ENCODE peak calls at places on chromosome 1, in six cellular contexts. U, T, R, Q, O and D are unnamed samples.

GRCh38 chr1:18948913-18949688 is 7.4 kb downstream of the IFFO2 start:
- DNase-seq in U (peak), T (no peak), R (peak), Q (no peak), O (no peak), D (no peak)

GRCh38 chr1:9039761-9040658 is 13.8 kb upstream of the SLC2A7 start:
- DNase-seq in U (no peak), T (no peak), R (no peak), Q (no peak), O (no peak), D (no peak)

GRCh38 chr1:22845536-22845935 is 127.1 kb downstream of the LACTBL1 start:
- DNase-seq in U (no peak), T (no peak), R (no peak), Q (no peak), O (no peak), D (no peak)

GRCh38 chr1:82455342-82455741 is 654.6 kb downstream of the ADGRL2 start:
- DNase-seq in U (no peak), T (no peak), R (no peak), Q (no peak), O (no peak), D (no peak)

GRCh38 chr1:177020861-177021589 is 143.5 kb downstream of the ASTN1 start:
- DNase-seq in U (no peak), T (no peak), R (no peak), Q (no peak), O (no peak), D (no peak)

GRCh38 chr1:37999434-38000232 is 5.7 kb downstream of the FHL3 start:
- DNase-seq in U (peak), T (peak), R (peak), Q (peak), O (peak), D (no peak)

GRCh38 chr1:241408170-241408569 is 51.2 kb upstream of the RGS7 start:
- DNase-seq in U (peak), T (peak), R (peak), Q (no peak), O (no peak), D (no peak)

GRCh38 chr1:2143814-2144500 is 50.6 kb downstream of the FAAP20 start:
- DNase-seq in U (no peak), T (no peak), R (no peak), Q (no peak), O (no peak), D (no peak)

GRCh38 chr1:13829152-13829769 is 129.3 kb downstream of the PRDM2 start:
- DNase-seq in U (no peak), T (no peak), R (no peak), Q (no peak), O (no peak), D (no peak)

GRCh38 chr1:197126698-197127097 is 19.8 kb downstream of the ASPM start:
- DNase-seq in U (no peak), T (no peak), R (no peak), Q (no peak), O (no peak), D (no peak)

GRCh38 chr1:197127513-197127912 is 19.0 kb downstream of the ASPM start:
- DNase-seq in U (no peak), T (no peak), R (no peak), Q (no peak), O (no peak), D (no peak)

GRCh38 chr1:197129698-197130097 is 16.8 kb downstream of the ASPM start:
- DNase-seq in U (no peak), T (no peak), R (no peak), Q (no peak), O (no peak), D (no peak)

DNA sequence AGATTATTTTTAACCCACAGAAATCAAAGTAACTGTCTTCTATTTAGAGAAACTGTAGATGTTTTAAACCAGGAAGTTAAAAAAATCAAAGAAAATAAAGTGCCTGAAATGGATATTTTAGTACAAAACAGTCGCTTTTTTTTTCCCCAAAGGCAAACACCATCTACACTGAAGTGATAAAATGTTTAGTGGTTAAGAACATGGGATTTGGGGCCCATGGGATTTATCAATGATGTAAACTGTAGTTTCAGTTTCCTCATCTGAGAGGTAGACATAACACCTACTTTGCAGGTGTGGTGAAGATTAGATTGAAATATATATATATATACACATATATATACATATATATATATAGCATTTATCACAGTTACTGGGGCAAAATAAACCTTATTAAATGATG is 22.1 kb downstream of the ASPM start:
- DNase-seq in U (no peak), T (no peak), R (no peak), Q (no peak), O (no peak), D (no peak)
- H2BK15ac ChIP-seq in U (no peak), T (no peak), R (no peak), Q (no peak), O (no peak), D (no peak)

GRCh38 chr1:39182804-39183203 is 21.7 kb upstream of the MACF1 start:
- DNase-seq in U (no peak), T (no peak), R (no peak), Q (no peak), O (no peak), D (no peak)

GRCh38 chr1:39181311-39181710 is 23.2 kb upstream of the MACF1 start:
- DNase-seq in U (no peak), T (no peak), R (no peak), Q (no peak), O (no peak), D (no peak)

GRCh38 chr1:39184354-39184818 is 20.1 kb upstream of the MACF1 start:
- DNase-seq in U (no peak), T (no peak), R (no peak), Q (no peak), O (peak), D (no peak)

GRCh38 chr1:39187276-39188046 is 17.0 kb upstream of the MACF1 start:
- DNase-seq in U (no peak), T (no peak), R (no peak), Q (no peak), O (peak), D (no peak)

GRCh38 chr1:39183503-39184353 is 20.8 kb upstream of the MACF1 start:
- DNase-seq in U (peak), T (peak), R (peak), Q (peak), O (peak), D (no peak)
- H2AK5ac ChIP-seq in U (peak), T (no peak), R (peak), Q (no peak), O (no peak), D (no peak)

GRCh38 chr1:3153197-3153596 is 84.2 kb downstream of the PRDM16 start:
- DNase-seq in U (no peak), T (no peak), R (no peak), Q (no peak), O (no peak), D (no peak)
- H2BK15ac ChIP-seq in U (no peak), T (no peak), R (no peak), Q (no peak), O (no peak), D (peak)

DNA sequence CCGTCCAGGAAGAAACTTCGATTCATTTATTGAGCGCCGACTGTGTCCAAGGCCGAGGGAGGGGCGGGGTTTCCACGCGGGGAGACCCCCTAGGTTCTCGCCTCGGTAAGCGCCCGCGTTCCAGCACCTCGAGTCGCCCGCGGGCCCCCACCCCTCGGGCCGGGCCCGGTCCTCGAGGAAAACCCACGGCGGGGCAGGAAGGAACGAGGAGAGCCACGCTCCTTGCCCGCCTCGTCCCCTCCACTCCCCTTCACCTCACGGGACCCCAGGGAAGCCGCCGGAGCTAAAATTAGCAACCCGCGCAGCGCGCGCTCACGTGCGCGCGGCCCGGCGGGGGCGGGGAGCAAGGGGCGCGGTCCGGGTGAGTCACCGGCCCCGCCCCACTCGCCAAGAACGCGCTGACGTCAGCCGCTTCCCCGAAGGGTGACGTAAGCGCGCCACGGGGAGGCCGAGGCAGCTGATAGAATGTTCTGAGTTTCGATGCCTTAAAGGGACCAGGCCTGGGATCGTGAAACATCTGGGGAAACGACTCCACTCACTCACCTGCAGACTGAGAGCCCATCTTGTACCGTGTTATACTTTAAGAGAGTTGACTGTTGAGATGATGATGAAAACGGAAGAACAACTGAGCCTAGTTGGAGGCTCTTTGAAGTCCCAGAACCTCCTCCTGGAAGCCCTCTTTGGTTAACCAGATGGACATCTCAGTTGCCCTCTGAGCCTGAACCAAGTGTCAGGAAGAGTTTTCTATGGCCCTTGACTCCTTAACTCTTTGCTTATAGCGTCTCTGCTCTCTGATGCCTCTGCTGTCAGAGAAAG is 49.7 kb upstream of the ATF3 start:
- DNase-seq in U (peak), T (peak), R (peak), Q (peak), O (peak), D (peak)
- H2AK5ac ChIP-seq in U (peak), T (no peak), R (peak), Q (no peak), O (peak), D (peak)